ENCODE peak calls at places on chromosomes 1 and 21, in six cellular contexts. One of them, this sample, is unnamed.

GRCh38 chr1:166390406-166390805 is 223.6 kb upstream of the FAM78B start:
- DNase-seq in neural progenitor cell: no peak
- DNase-seq in A549: no peak
- DNase-seq in NB4: no peak
- DNase-seq in endothelial cell: no peak
- DNase-seq in cardiac septum: no peak
- DNase-seq in this sample: no peak

GRCh38 chr1:43587594-43587993 is 56.9 kb downstream of the PTPRF start:
- DNase-seq in NB4: no peak
- DNase-seq in neural progenitor cell: no peak
- DNase-seq in endothelial cell: no peak
- DNase-seq in A549: no peak
- DNase-seq in cardiac septum: peak; percentile 78
- DNase-seq in this sample: no peak

GRCh38 chr1:234478481-234479309 is at the start of gene TARBP1:
- DNase-seq in endothelial cell: peak; percentile 77
- DNase-seq in neural progenitor cell: peak; percentile 90
- DNase-seq in cardiac septum: peak; percentile 86
- DNase-seq in A549: peak; percentile 77
- DNase-seq in NB4: peak; percentile 90
- DNase-seq in this sample: peak; percentile 70

GRCh38 chr1:13618483-13618882 is 34.9 kb downstream of the PDPN start:
- DNase-seq in cardiac septum: no peak
- DNase-seq in NB4: no peak
- DNase-seq in neural progenitor cell: no peak
- DNase-seq in A549: no peak
- DNase-seq in endothelial cell: no peak
- DNase-seq in this sample: no peak

GRCh38 chr1:51922040-51922439 is 43.5 kb upstream of the NRDC start:
- DNase-seq in neural progenitor cell: no peak
- DNase-seq in endothelial cell: no peak
- DNase-seq in cardiac septum: no peak
- DNase-seq in A549: no peak
- DNase-seq in NB4: no peak
- DNase-seq in this sample: no peak

GRCh38 chr1:115671176-115672062 is 29.6 kb downstream of the VANGL1 start:
- DNase-seq in endothelial cell: no peak
- DNase-seq in A549: peak; percentile 50
- DNase-seq in cardiac septum: no peak
- DNase-seq in NB4: peak; percentile 33
- DNase-seq in neural progenitor cell: no peak
- DNase-seq in this sample: no peak

GRCh38 chr21:44718571-44718970 is 7.2 kb upstream of the TSPEAR start:
- DNase-seq in neural progenitor cell: peak; percentile 52
- DNase-seq in NB4: no peak
- DNase-seq in cardiac septum: peak; percentile 24
- DNase-seq in A549: no peak
- DNase-seq in endothelial cell: no peak
- DNase-seq in this sample: no peak

GRCh38 chr21:36385909-36386642 is 884 bp downstream of the CHAF1B start:
- DNase-seq in endothelial cell: no peak
- DNase-seq in cardiac septum: no peak
- DNase-seq in A549: no peak
- DNase-seq in neural progenitor cell: peak; percentile 11
- DNase-seq in NB4: peak; percentile 21
- DNase-seq in this sample: no peak

GRCh38 chr1:242544071-242544470 is 19.6 kb upstream of the PLD5 start:
- DNase-seq in A549: no peak
- DNase-seq in cardiac septum: no peak
- DNase-seq in NB4: no peak
- DNase-seq in neural progenitor cell: no peak
- DNase-seq in endothelial cell: no peak
- DNase-seq in this sample: no peak

This sample was measured in T-helper 17 cell.